ENCODE peak calls at places on chromosomes 12 and 14, in eight cellular contexts. One of them, this sample, is unnamed.

GRCh38 chr12:110744697-110745264 is 2.1 kb upstream of the PPP1CC start:
- DNase-seq in PC-9: peak; percentile 68
- DNase-seq in GM23338: no peak
- DNase-seq in MM.1S: no peak
- DNase-seq in hepatocyte: peak; percentile 30
- DNase-seq in PC-3: peak; percentile 77
- DNase-seq in HCT116: no peak
- DNase-seq in SK-N-SH: peak; percentile 22
- DNase-seq in this sample: no peak

GRCh38 chr14:65817011-65817410 is 404.5 kb downstream of the FUT8 start:
- DNase-seq in PC-9: peak; percentile 57
- DNase-seq in GM23338: no peak
- DNase-seq in MM.1S: no peak
- DNase-seq in hepatocyte: no peak
- DNase-seq in PC-3: peak; percentile 6
- DNase-seq in HCT116: no peak
- DNase-seq in SK-N-SH: no peak
- DNase-seq in this sample: no peak

GRCh38 chr12:21962236-21962635 is 21.0 kb upstream of the ABCC9 start:
- DNase-seq in PC-9: no peak
- DNase-seq in GM23338: no peak
- DNase-seq in MM.1S: no peak
- DNase-seq in hepatocyte: no peak
- DNase-seq in PC-3: peak; percentile 14
- DNase-seq in HCT116: no peak
- DNase-seq in SK-N-SH: no peak
- DNase-seq in this sample: no peak

GRCh38 chr14:55814873-55815272 is 234.9 kb downstream of the KTN1 start:
- DNase-seq in PC-9: no peak
- DNase-seq in GM23338: no peak
- DNase-seq in MM.1S: no peak
- DNase-seq in hepatocyte: no peak
- DNase-seq in PC-3: no peak
- DNase-seq in HCT116: no peak
- DNase-seq in SK-N-SH: no peak
- DNase-seq in this sample: no peak

GRCh38 chr12:129570796-129571400 is 332.9 kb downstream of the TMEM132D start:
- DNase-seq in PC-9: no peak
- DNase-seq in GM23338: no peak
- DNase-seq in MM.1S: no peak
- DNase-seq in hepatocyte: no peak
- DNase-seq in PC-3: no peak
- DNase-seq in HCT116: no peak
- DNase-seq in SK-N-SH: no peak
- DNase-seq in this sample: no peak

GRCh38 chr12:6201775-6202292 is 1.6 kb downstream of the CD9 start:
- DNase-seq in PC-9: peak; percentile 66
- DNase-seq in GM23338: no peak
- DNase-seq in MM.1S: no peak
- DNase-seq in hepatocyte: no peak
- DNase-seq in PC-3: no peak
- DNase-seq in HCT116: no peak
- DNase-seq in SK-N-SH: no peak
- DNase-seq in this sample: no peak

GRCh38 chr12:96399081-96399918 is 939 bp downstream of the CDK17 start:
- DNase-seq in PC-9: no peak
- DNase-seq in GM23338: peak; percentile 55
- DNase-seq in MM.1S: peak; percentile 70
- DNase-seq in hepatocyte: peak; percentile 76
- DNase-seq in PC-3: peak; percentile 52
- DNase-seq in HCT116: no peak
- DNase-seq in SK-N-SH: peak; percentile 79
- DNase-seq in this sample: peak; percentile 80

GRCh38 chr14:90344920-90345557 is 13.3 kb upstream of the NRDE2 start:
- DNase-seq in PC-9: no peak
- DNase-seq in GM23338: no peak
- DNase-seq in MM.1S: no peak
- DNase-seq in hepatocyte: no peak
- DNase-seq in PC-3: no peak
- DNase-seq in HCT116: no peak
- DNase-seq in SK-N-SH: no peak
- DNase-seq in this sample: no peak

GRCh38 chr12:96085475-96085874 is 50.1 kb upstream of the LTA4H start:
- DNase-seq in PC-9: no peak
- DNase-seq in GM23338: no peak
- DNase-seq in MM.1S: no peak
- DNase-seq in hepatocyte: no peak
- DNase-seq in PC-3: no peak
- DNase-seq in HCT116: no peak
- DNase-seq in SK-N-SH: no peak
- DNase-seq in this sample: no peak

GRCh38 chr14:34872822-34873590 is 2.2 kb downstream of the BAZ1A start:
- DNase-seq in PC-9: no peak
- DNase-seq in GM23338: peak; percentile 16
- DNase-seq in MM.1S: no peak
- DNase-seq in hepatocyte: peak; percentile 23
- DNase-seq in PC-3: no peak
- DNase-seq in HCT116: no peak
- DNase-seq in SK-N-SH: no peak
- DNase-seq in this sample: peak; percentile 23

GRCh38 chr12:45349911-45350310 is 134.0 kb downstream of the ANO6 start:
- DNase-seq in PC-9: peak; percentile 33
- DNase-seq in GM23338: no peak
- DNase-seq in MM.1S: no peak
- DNase-seq in hepatocyte: no peak
- DNase-seq in PC-3: peak; percentile 58
- DNase-seq in HCT116: no peak
- DNase-seq in SK-N-SH: no peak
- DNase-seq in this sample: no peak

GRCh38 chr12:10718279-10718821 is 4.8 kb downstream of the YBX3 start:
- DNase-seq in PC-9: peak; percentile 62
- DNase-seq in GM23338: peak; percentile 32
- DNase-seq in MM.1S: no peak
- DNase-seq in hepatocyte: peak; percentile 23
- DNase-seq in PC-3: peak; percentile 44
- DNase-seq in HCT116: no peak
- DNase-seq in SK-N-SH: no peak
- DNase-seq in this sample: no peak

GRCh38 chr14:78917462-78917861 is 747.3 kb downstream of the NRXN3 start:
- DNase-seq in PC-9: no peak
- DNase-seq in GM23338: peak; percentile 16
- DNase-seq in MM.1S: no peak
- DNase-seq in hepatocyte: no peak
- DNase-seq in PC-3: no peak
- DNase-seq in HCT116: no peak
- DNase-seq in SK-N-SH: no peak
- DNase-seq in this sample: no peak

DNA sequence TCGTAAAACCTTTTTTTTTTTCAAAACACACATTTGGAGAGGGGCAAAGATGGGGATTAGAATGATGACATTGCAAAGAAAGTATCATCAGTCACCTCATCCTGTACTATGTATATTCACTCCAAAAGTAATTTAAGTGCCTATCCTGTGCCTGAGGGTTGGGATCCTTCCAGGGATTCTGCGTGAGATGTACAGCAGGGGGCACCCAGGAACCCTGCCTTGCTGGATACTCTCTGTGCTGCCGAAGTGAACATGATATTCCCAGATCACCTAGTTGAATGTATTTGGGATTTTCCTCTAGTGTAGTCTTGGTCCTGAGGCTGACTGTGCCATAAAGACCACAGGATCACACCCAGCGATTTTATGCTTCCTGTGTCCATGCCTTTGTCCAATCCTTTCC is 372.7 kb downstream of the IPO8 start:
- DNase-seq in PC-9: no peak
- DNase-seq in GM23338: no peak
- DNase-seq in MM.1S: no peak
- DNase-seq in hepatocyte: no peak
- DNase-seq in PC-3: no peak
- DNase-seq in HCT116: no peak
- DNase-seq in SK-N-SH: no peak
- DNase-seq in this sample: no peak
- TF ChIP-seq CTCF in PC-9: no peak
- TF ChIP-seq CTCF in GM23338: peak; percentile 1
- TF ChIP-seq CTCF in MM.1S: no peak
- TF ChIP-seq CTCF in hepatocyte: no peak
- TF ChIP-seq CTCF in PC-3: no peak
- TF ChIP-seq CTCF in HCT116: peak; percentile 12
- TF ChIP-seq CTCF in SK-N-SH: peak; percentile 10
- TF ChIP-seq CTCF in this sample: no peak

GRCh38 chr12:25272937-25273526 is 22.3 kb upstream of the KRAS start:
- DNase-seq in PC-9: no peak
- DNase-seq in GM23338: no peak
- DNase-seq in MM.1S: no peak
- DNase-seq in hepatocyte: no peak
- DNase-seq in PC-3: no peak
- DNase-seq in HCT116: no peak
- DNase-seq in SK-N-SH: peak; percentile 6
- DNase-seq in this sample: no peak

GRCh38 chr12:25266522-25266921 is 15.8 kb upstream of the KRAS start:
- DNase-seq in PC-9: no peak
- DNase-seq in GM23338: no peak
- DNase-seq in MM.1S: no peak
- DNase-seq in hepatocyte: peak; percentile 21
- DNase-seq in PC-3: no peak
- DNase-seq in HCT116: no peak
- DNase-seq in SK-N-SH: no peak
- DNase-seq in this sample: no peak

GRCh38 chr12:25264862-25265261 is 14.1 kb upstream of the KRAS start:
- DNase-seq in PC-9: no peak
- DNase-seq in GM23338: peak; percentile 32
- DNase-seq in MM.1S: no peak
- DNase-seq in hepatocyte: no peak
- DNase-seq in PC-3: no peak
- DNase-seq in HCT116: no peak
- DNase-seq in SK-N-SH: no peak
- DNase-seq in this sample: no peak

GRCh38 chr12:25271486-25272098 is 20.9 kb upstream of the KRAS start:
- DNase-seq in PC-9: no peak
- DNase-seq in GM23338: no peak
- DNase-seq in MM.1S: no peak
- DNase-seq in hepatocyte: no peak
- DNase-seq in PC-3: no peak
- DNase-seq in HCT116: no peak
- DNase-seq in SK-N-SH: no peak
- DNase-seq in this sample: no peak

GRCh38 chr12:25269701-25270100 is 19.0 kb upstream of the KRAS start:
- DNase-seq in PC-9: no peak
- DNase-seq in GM23338: no peak
- DNase-seq in MM.1S: no peak
- DNase-seq in hepatocyte: no peak
- DNase-seq in PC-3: no peak
- DNase-seq in HCT116: no peak
- DNase-seq in SK-N-SH: no peak
- DNase-seq in this sample: peak; percentile 33
- H3K9me2 ChIP-seq in PC-9: no peaks in the 10 kb centered on the region
- H3K9me2 ChIP-seq in GM23338: no peaks in the 10 kb centered on the region
- H3K9me2 ChIP-seq in MM.1S: no peaks in the 10 kb centered on the region
- H3K9me2 ChIP-seq in hepatocyte: no peaks in the 10 kb centered on the region
- H3K9me2 ChIP-seq in PC-3: peaks cover 3% of the 10 kb centered on the region
- H3K9me2 ChIP-seq in HCT116: no peaks in the 10 kb centered on the region
- H3K9me2 ChIP-seq in SK-N-SH: no peaks in the 10 kb centered on the region
- H3K9me2 ChIP-seq in this sample: no peaks in the 10 kb centered on the region

GRCh38 chr12:46367351-46368029 is 5.1 kb downstream of the SLC38A2 start:
- DNase-seq in PC-9: no peak
- DNase-seq in GM23338: no peak
- DNase-seq in MM.1S: no peak
- DNase-seq in hepatocyte: no peak
- DNase-seq in PC-3: peak; percentile 41
- DNase-seq in HCT116: no peak
- DNase-seq in SK-N-SH: no peak
- DNase-seq in this sample: no peak

GRCh38 chr12:46368138-46368537 is 4.4 kb downstream of the SLC38A2 start:
- DNase-seq in PC-9: no peak
- DNase-seq in GM23338: no peak
- DNase-seq in MM.1S: no peak
- DNase-seq in hepatocyte: no peak
- DNase-seq in PC-3: no peak
- DNase-seq in HCT116: no peak
- DNase-seq in SK-N-SH: no peak
- DNase-seq in this sample: no peak

GRCh38 chr12:46369095-46369473 is 3.5 kb downstream of the SLC38A2 start:
- DNase-seq in PC-9: no peak
- DNase-seq in GM23338: no peak
- DNase-seq in MM.1S: no peak
- DNase-seq in hepatocyte: no peak
- DNase-seq in PC-3: no peak
- DNase-seq in HCT116: no peak
- DNase-seq in SK-N-SH: no peak
- DNase-seq in this sample: no peak

GRCh38 chr12:46369474-46370379 is 2.8 kb downstream of the SLC38A2 start:
- DNase-seq in PC-9: peak; percentile 33
- DNase-seq in GM23338: no peak
- DNase-seq in MM.1S: no peak
- DNase-seq in hepatocyte: no peak
- DNase-seq in PC-3: no peak
- DNase-seq in HCT116: no peak
- DNase-seq in SK-N-SH: no peak
- DNase-seq in this sample: no peak

DNA sequence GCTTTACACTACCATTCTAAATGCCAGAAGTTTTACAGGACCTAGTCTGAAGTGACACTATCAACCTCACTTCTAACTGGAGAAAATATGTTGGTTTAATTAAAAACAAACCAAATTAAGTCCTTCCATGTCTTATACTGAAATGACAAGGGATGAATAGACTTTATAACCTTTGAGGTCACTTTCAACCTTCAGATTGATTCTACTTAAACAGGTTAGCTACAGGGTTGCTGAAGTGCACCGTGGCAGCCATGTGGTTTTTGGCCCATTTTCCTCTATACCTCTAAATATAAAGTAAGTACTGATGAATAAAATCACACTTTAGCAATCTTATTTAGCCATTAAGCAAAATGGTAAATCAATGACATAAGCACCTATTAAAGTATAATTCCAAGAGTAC is 3.9 kb downstream of the SLC38A2 start:
- DNase-seq in PC-9: no peak
- DNase-seq in GM23338: no peak
- DNase-seq in MM.1S: no peak
- DNase-seq in hepatocyte: no peak
- DNase-seq in PC-3: no peak
- DNase-seq in HCT116: no peak
- DNase-seq in SK-N-SH: no peak
- DNase-seq in this sample: no peak
- H3K4me3 ChIP-seq in PC-9: peak overlapping the region; percentile 94
- H3K4me3 ChIP-seq in GM23338: peak overlapping the region; percentile 83
- H3K4me3 ChIP-seq in MM.1S: peak overlapping the region; percentile 96
- H3K4me3 ChIP-seq in hepatocyte: peak overlapping the region; percentile 97
- H3K4me3 ChIP-seq in PC-3: peak overlapping the region; percentile 83
- H3K4me3 ChIP-seq in HCT116: no peak overlapping the region
- H3K4me3 ChIP-seq in SK-N-SH: peak overlapping the region; percentile 70
- H3K4me3 ChIP-seq in this sample: no peak overlapping the region

DNA sequence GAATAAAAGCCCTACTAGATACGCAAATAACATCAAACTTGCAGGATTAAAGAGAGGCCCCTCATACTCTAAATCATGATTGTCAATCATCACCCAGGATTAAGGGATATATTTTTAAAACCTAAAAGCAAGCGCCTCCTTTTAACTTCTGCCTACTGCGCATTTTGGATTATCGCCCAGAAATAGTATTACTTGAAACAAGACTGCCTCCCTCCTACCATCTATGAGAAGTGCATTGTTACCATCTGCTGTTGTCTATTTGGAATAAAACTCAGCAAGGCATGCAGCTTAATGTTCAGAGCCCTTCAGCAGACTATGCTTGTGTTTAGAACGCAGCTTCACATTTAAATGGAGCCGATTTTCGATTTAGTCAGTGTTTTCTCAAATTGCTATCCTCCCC is 79.6 kb downstream of the EXOC5 start:
- DNase-seq in PC-9: no peak
- DNase-seq in GM23338: peak; percentile 44
- DNase-seq in MM.1S: no peak
- DNase-seq in hepatocyte: peak; percentile 38
- DNase-seq in PC-3: peak; percentile 67
- DNase-seq in HCT116: peak; percentile 15
- DNase-seq in SK-N-SH: peak; percentile 48
- DNase-seq in this sample: no peak
- TF ChIP-seq CTCF in PC-9: peak; percentile 42
- TF ChIP-seq CTCF in GM23338: peak; percentile 58
- TF ChIP-seq CTCF in MM.1S: no peak
- TF ChIP-seq CTCF in hepatocyte: peak; percentile 52
- TF ChIP-seq CTCF in PC-3: peak; percentile 77
- TF ChIP-seq CTCF in HCT116: peak; percentile 37
- TF ChIP-seq CTCF in SK-N-SH: peak; percentile 49
- TF ChIP-seq CTCF in this sample: no peak

This sample was measured in OCI-LY7.